ENCODE peak calls at places on chromosomes 12 and 14, in four cellular contexts. One of them, this sample, is unnamed.

GRCh38 chr12:7155471-7156034 is 25.4 kb downstream of the CLSTN3 start:
- DNase-seq in neural crest cell: no peak
- DNase-seq in GM10248: peak; percentile 8
- DNase-seq in body of pancreas: no peak
- DNase-seq in this sample: peak; percentile 83

GRCh38 chr14:82621881-82622450 is 1088.3 kb upstream of the SEL1L start:
- DNase-seq in neural crest cell: no peak
- DNase-seq in body of pancreas: no peak
- DNase-seq in GM10248: no peak
- DNase-seq in this sample: no peak

GRCh38 chr14:67199016-67199415 is 9.8 kb downstream of the GARIN2 start:
- DNase-seq in neural crest cell: no peak
- DNase-seq in body of pancreas: no peak
- DNase-seq in GM10248: no peak
- DNase-seq in this sample: no peak

GRCh38 chr14:91997492-91997891 is 42.4 kb downstream of the TRIP11 start:
- DNase-seq in body of pancreas: no peak
- DNase-seq in neural crest cell: no peak
- DNase-seq in GM10248: no peak
- DNase-seq in this sample: no peak

GRCh38 chr12:66942741-66943465 is 264.0 kb upstream of the GRIP1 start:
- DNase-seq in body of pancreas: no peak
- DNase-seq in GM10248: no peak
- DNase-seq in neural crest cell: no peak
- DNase-seq in this sample: no peak

GRCh38 chr12:53950441-53950781 is 4.3 kb upstream of the HOXC12 start:
- DNase-seq in GM10248: no peak
- DNase-seq in neural crest cell: no peak
- DNase-seq in body of pancreas: no peak
- DNase-seq in this sample: peak; percentile 21

GRCh38 chr12:125015680-125016310 is 22.4 kb downstream of the BRI3BP start:
- DNase-seq in body of pancreas: no peak
- DNase-seq in neural crest cell: no peak
- DNase-seq in GM10248: no peak
- DNase-seq in this sample: no peak

GRCh38 chr14:34270361-34270760 is 191.7 kb downstream of the SPTSSA start:
- DNase-seq in GM10248: no peak
- DNase-seq in neural crest cell: no peak
- DNase-seq in body of pancreas: no peak
- DNase-seq in this sample: no peak

GRCh38 chr12:101498252-101498651 is 23.1 kb downstream of the SPIC start:
- DNase-seq in neural crest cell: no peak
- DNase-seq in body of pancreas: no peak
- DNase-seq in GM10248: no peak
- DNase-seq in this sample: no peak

GRCh38 chr12:2825133-2825532 is 9.7 kb downstream of the NRIP2 start:
- DNase-seq in neural crest cell: no peak
- DNase-seq in GM10248: no peak
- DNase-seq in body of pancreas: no peak
- DNase-seq in this sample: no peak

GRCh38 chr14:35715079-35715478 is 94.0 kb downstream of the RALGAPA1 start:
- DNase-seq in body of pancreas: no peak
- DNase-seq in GM10248: no peak
- DNase-seq in neural crest cell: no peak
- DNase-seq in this sample: no peak

GRCh38 chr14:47485421-47485820 is 190.0 kb downstream of the MDGA2 start:
- DNase-seq in GM10248: no peak
- DNase-seq in body of pancreas: no peak
- DNase-seq in neural crest cell: no peak
- DNase-seq in this sample: no peak

GRCh38 chr12:58044966-58045365 is 103.6 kb downstream of the ATP23 start:
- DNase-seq in GM10248: no peak
- DNase-seq in body of pancreas: no peak
- DNase-seq in neural crest cell: no peak
- DNase-seq in this sample: no peak

GRCh38 chr14:22822017-22822618 is 6.9 kb upstream of the SLC7A7 start:
- DNase-seq in body of pancreas: no peak
- DNase-seq in neural crest cell: no peak
- DNase-seq in GM10248: no peak
- DNase-seq in this sample: no peak

GRCh38 chr14:44778562-44778961 is 183.2 kb downstream of the KLHL28 start:
- DNase-seq in body of pancreas: no peak
- DNase-seq in neural crest cell: no peak
- DNase-seq in GM10248: no peak
- DNase-seq in this sample: no peak

GRCh38 chr12:73629171-73629570 is 908.5 kb upstream of the ATXN7L3B start:
- DNase-seq in neural crest cell: no peak
- DNase-seq in GM10248: no peak
- DNase-seq in body of pancreas: no peak
- DNase-seq in this sample: no peak

GRCh38 chr12:20451759-20452158 is 83.4 kb downstream of the PDE3A start:
- DNase-seq in GM10248: no peak
- DNase-seq in neural crest cell: no peak
- DNase-seq in body of pancreas: no peak
- DNase-seq in this sample: peak; percentile 33

GRCh38 chr12:107564946-107565345 is 120.7 kb upstream of the PWP1 start:
- DNase-seq in GM10248: no peak
- DNase-seq in body of pancreas: no peak
- DNase-seq in neural crest cell: no peak
- DNase-seq in this sample: peak; percentile 43

GRCh38 chr14:56119221-56119967 is 1.2 kb downstream of the PELI2 start:
- DNase-seq in GM10248: peak; percentile 26
- DNase-seq in neural crest cell: no peak
- DNase-seq in body of pancreas: peak; percentile 60
- DNase-seq in this sample: no peak

GRCh38 chr14:68124885-68125731 is 305.5 kb downstream of the RAD51B start:
- DNase-seq in body of pancreas: no peak
- DNase-seq in GM10248: no peak
- DNase-seq in neural crest cell: no peak
- DNase-seq in this sample: no peak

GRCh38 chr12:12796928-12797788 is 11.7 kb downstream of the APOLD1 start:
- DNase-seq in neural crest cell: no peak
- DNase-seq in body of pancreas: no peak
- DNase-seq in GM10248: no peak
- DNase-seq in this sample: no peak

GRCh38 chr12:71484272-71484905 is 44.8 kb downstream of the LGR5 start:
- DNase-seq in body of pancreas: no peak
- DNase-seq in neural crest cell: no peak
- DNase-seq in GM10248: no peak
- DNase-seq in this sample: no peak
- TF ChIP-seq CTCF in body of pancreas: no peak
- TF ChIP-seq CTCF in neural crest cell: no peak
- TF ChIP-seq CTCF in GM10248: no peak
- TF ChIP-seq CTCF in this sample: no peak

GRCh38 chr14:65813760-65814387 is 401.3 kb downstream of the FUT8 start:
- DNase-seq in GM10248: no peak
- DNase-seq in body of pancreas: no peak
- DNase-seq in neural crest cell: no peak
- DNase-seq in this sample: no peak

GRCh38 chr14:65817011-65817410 is 404.5 kb downstream of the FUT8 start:
- DNase-seq in body of pancreas: no peak
- DNase-seq in GM10248: no peak
- DNase-seq in neural crest cell: no peak
- DNase-seq in this sample: no peak

GRCh38 chr14:65810326-65810725 is 397.8 kb downstream of the FUT8 start:
- DNase-seq in body of pancreas: no peak
- DNase-seq in neural crest cell: no peak
- DNase-seq in GM10248: no peak
- DNase-seq in this sample: no peak

GRCh38 chr14:65819567-65819966 is 407.0 kb downstream of the FUT8 start:
- DNase-seq in body of pancreas: no peak
- DNase-seq in neural crest cell: no peak
- DNase-seq in GM10248: no peak
- DNase-seq in this sample: no peak

DNA sequence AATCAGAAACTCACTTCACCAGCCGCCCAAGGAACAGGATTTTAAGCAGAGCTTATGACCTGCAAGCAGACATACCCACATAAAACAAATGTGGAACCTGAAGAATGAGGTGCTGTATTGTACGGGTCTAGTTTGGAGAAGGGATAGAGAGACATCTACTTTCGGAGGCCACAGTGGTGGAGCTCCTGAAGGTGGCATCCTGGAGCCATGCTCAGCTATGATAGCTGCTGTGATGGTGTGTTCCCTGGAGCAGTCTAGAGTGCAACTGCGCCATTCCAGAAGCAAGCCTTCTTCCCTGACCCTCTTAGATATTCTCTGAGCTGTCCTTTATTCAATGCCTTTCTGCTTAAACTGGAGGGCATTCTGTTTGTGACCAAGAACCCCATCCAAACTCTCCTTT is 402.6 kb downstream of the FUT8 start:
- DNase-seq in GM10248: no peak
- DNase-seq in neural crest cell: no peak
- DNase-seq in body of pancreas: no peak
- DNase-seq in this sample: no peak
- TF ChIP-seq CTCF in GM10248: no peak
- TF ChIP-seq CTCF in neural crest cell: no peak
- TF ChIP-seq CTCF in body of pancreas: no peak
- TF ChIP-seq CTCF in this sample: no peak

GRCh38 chr14:69643430-69644200 is 32.2 kb downstream of the SUSD6 start:
- DNase-seq in body of pancreas: peak; percentile 91
- DNase-seq in GM10248: no peak
- DNase-seq in neural crest cell: no peak
- DNase-seq in this sample: peak; percentile 96
- TF ChIP-seq CTCF in body of pancreas: no peak
- TF ChIP-seq CTCF in GM10248: no peak
- TF ChIP-seq CTCF in neural crest cell: no peak
- TF ChIP-seq CTCF in this sample: no peak

GRCh38 chr14:100240725-100241032 is 1.7 kb downstream of the YY1 start:
- DNase-seq in neural crest cell: no peak
- DNase-seq in GM10248: no peak
- DNase-seq in body of pancreas: no peak
- DNase-seq in this sample: no peak
- TF ChIP-seq CTCF in neural crest cell: no peak
- TF ChIP-seq CTCF in GM10248: no peak
- TF ChIP-seq CTCF in body of pancreas: no peak
- TF ChIP-seq CTCF in this sample: no peak

DNA sequence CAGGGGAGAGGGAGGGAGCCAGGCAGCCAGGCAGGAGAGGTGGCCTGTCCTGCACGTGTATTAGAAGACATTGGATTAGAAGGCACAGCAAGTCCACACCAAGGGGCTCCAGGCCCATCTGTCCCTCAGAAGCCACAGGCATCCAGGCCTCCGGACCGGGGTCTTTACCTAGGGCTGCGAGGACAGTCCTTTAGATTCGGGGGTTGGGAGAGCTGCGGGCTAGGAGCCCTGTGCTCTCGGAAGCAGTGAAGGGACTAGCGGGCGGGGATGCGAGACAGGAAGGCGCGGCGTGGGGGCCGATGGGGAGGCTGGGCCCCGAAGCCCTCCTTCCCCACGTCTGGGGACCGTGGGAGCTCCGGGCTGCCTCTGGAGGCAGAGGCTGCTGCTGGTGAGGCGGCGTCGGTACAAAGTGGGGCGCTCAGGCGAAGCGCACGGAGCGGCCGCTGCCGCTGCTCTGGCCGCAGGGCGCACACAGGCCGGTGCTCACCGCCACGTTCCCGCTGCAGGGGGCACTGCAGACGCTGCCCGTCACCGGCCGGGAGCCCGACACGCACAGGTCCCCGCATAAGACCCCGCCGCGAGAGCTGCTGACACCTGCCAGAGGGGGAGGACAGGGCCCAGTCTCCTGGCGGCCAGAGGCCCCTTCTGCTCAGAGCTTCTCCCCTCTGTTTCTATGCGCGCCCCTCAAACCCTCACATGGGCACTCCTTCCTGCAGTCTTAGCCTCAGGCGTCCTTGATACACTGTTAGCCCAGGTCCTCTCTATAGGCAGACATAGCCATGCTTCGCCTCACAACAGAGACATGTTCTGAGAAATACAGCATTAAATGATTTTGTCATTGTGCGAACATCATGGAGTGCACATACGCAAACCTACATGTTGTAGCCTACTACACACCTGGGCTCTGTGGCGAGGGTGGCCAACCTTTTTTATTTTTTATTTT is 17.3 kb downstream of the KRT7 start:
- DNase-seq in body of pancreas: peak; percentile 40
- DNase-seq in GM10248: no peak
- DNase-seq in neural crest cell: peak; percentile 19
- DNase-seq in this sample: peak; percentile 46
- TF ChIP-seq CTCF in body of pancreas: no peak
- TF ChIP-seq CTCF in GM10248: no peak
- TF ChIP-seq CTCF in neural crest cell: peak; percentile 28
- TF ChIP-seq CTCF in this sample: no peak